ENCODE peak calls at places on chromosomes 1 and 21, in ten cellular contexts. One of them, this sample, is unnamed.

GRCh38 chr1:178632619-178633018 is 92.4 kb upstream of the RALGPS2 start:
- DNase-seq in right lobe of liver: no peak
- DNase-seq in HCT116: no peak
- DNase-seq in heart left ventricle: no peak
- DNase-seq in IMR-90: peak; percentile 72
- DNase-seq in body of pancreas: no peak
- DNase-seq in A549: no peak
- DNase-seq in suprapubic skin: no peak
- DNase-seq in esophagus squamous epithelium: no peak
- DNase-seq in stomach: no peak
- DNase-seq in this sample: no peak

GRCh38 chr1:229068266-229069043 is 202.5 kb upstream of the RAB4A start:
- DNase-seq in right lobe of liver: no peak
- DNase-seq in HCT116: no peak
- DNase-seq in heart left ventricle: peak; percentile 45
- DNase-seq in IMR-90: no peak
- DNase-seq in body of pancreas: no peak
- DNase-seq in A549: peak; percentile 12
- DNase-seq in suprapubic skin: no peak
- DNase-seq in esophagus squamous epithelium: no peak
- DNase-seq in stomach: no peak
- DNase-seq in this sample: peak; percentile 70

GRCh38 chr1:24254783-24255182 is 64.4 kb upstream of the GRHL3 start:
- DNase-seq in right lobe of liver: no peak
- DNase-seq in HCT116: peak; percentile 8
- DNase-seq in heart left ventricle: no peak
- DNase-seq in IMR-90: no peak
- DNase-seq in body of pancreas: no peak
- DNase-seq in A549: peak; percentile 24
- DNase-seq in suprapubic skin: no peak
- DNase-seq in esophagus squamous epithelium: no peak
- DNase-seq in stomach: no peak
- DNase-seq in this sample: no peak

GRCh38 chr21:37384416-37384815 is 17.8 kb downstream of the DYRK1A start:
- DNase-seq in right lobe of liver: no peak
- DNase-seq in HCT116: no peak
- DNase-seq in heart left ventricle: no peak
- DNase-seq in IMR-90: no peak
- DNase-seq in body of pancreas: no peak
- DNase-seq in A549: no peak
- DNase-seq in suprapubic skin: no peak
- DNase-seq in esophagus squamous epithelium: no peak
- DNase-seq in stomach: no peak
- DNase-seq in this sample: no peak

GRCh38 chr21:45639206-45640000 is 4.1 kb upstream of the PCBP3 start:
- DNase-seq in right lobe of liver: no peak
- DNase-seq in HCT116: no peak
- DNase-seq in heart left ventricle: no peak
- DNase-seq in IMR-90: no peak
- DNase-seq in body of pancreas: no peak
- DNase-seq in A549: no peak
- DNase-seq in suprapubic skin: no peak
- DNase-seq in esophagus squamous epithelium: no peak
- DNase-seq in stomach: no peak
- DNase-seq in this sample: no peak

GRCh38 chr1:153929981-153930948 is 7.5 kb upstream of the GATAD2B start:
- DNase-seq in right lobe of liver: no peak
- DNase-seq in HCT116: no peak
- DNase-seq in heart left ventricle: no peak
- DNase-seq in IMR-90: no peak
- DNase-seq in body of pancreas: no peak
- DNase-seq in A549: no peak
- DNase-seq in suprapubic skin: no peak
- DNase-seq in esophagus squamous epithelium: no peak
- DNase-seq in stomach: no peak
- DNase-seq in this sample: no peak

GRCh38 chr1:160308451-160309182 is 23.7 kb upstream of the PEX19 start:
- DNase-seq in right lobe of liver: no peak
- DNase-seq in HCT116: no peak
- DNase-seq in heart left ventricle: no peak
- DNase-seq in IMR-90: no peak
- DNase-seq in body of pancreas: no peak
- DNase-seq in A549: no peak
- DNase-seq in suprapubic skin: no peak
- DNase-seq in esophagus squamous epithelium: no peak
- DNase-seq in stomach: no peak
- DNase-seq in this sample: no peak

GRCh38 chr1:222181191-222181590 is 366.7 kb downstream of the HHIPL2 start:
- DNase-seq in right lobe of liver: no peak
- DNase-seq in HCT116: no peak
- DNase-seq in heart left ventricle: no peak
- DNase-seq in IMR-90: no peak
- DNase-seq in body of pancreas: no peak
- DNase-seq in A549: no peak
- DNase-seq in suprapubic skin: no peak
- DNase-seq in esophagus squamous epithelium: no peak
- DNase-seq in stomach: no peak
- DNase-seq in this sample: no peak

GRCh38 chr21:46322351-46323226 is 1.1 kb downstream of the C21orf58 start:
- DNase-seq in right lobe of liver: peak; percentile 54
- DNase-seq in HCT116: no peak
- DNase-seq in heart left ventricle: no peak
- DNase-seq in IMR-90: peak; percentile 47
- DNase-seq in body of pancreas: no peak
- DNase-seq in A549: peak; percentile 12
- DNase-seq in suprapubic skin: no peak
- DNase-seq in esophagus squamous epithelium: no peak
- DNase-seq in stomach: no peak
- DNase-seq in this sample: no peak

GRCh38 chr1:56788102-56788501 is 31.1 kb downstream of the FYB2 start:
- DNase-seq in right lobe of liver: no peak
- DNase-seq in HCT116: no peak
- DNase-seq in heart left ventricle: no peak
- DNase-seq in IMR-90: no peak
- DNase-seq in body of pancreas: no peak
- DNase-seq in A549: no peak
- DNase-seq in suprapubic skin: no peak
- DNase-seq in esophagus squamous epithelium: no peak
- DNase-seq in stomach: no peak
- DNase-seq in this sample: no peak

GRCh38 chr1:179021873-179022272 is 3.8 kb upstream of the FAM20B start:
- DNase-seq in right lobe of liver: no peak
- DNase-seq in HCT116: no peak
- DNase-seq in heart left ventricle: peak; percentile 47
- DNase-seq in IMR-90: peak; percentile 51
- DNase-seq in body of pancreas: no peak
- DNase-seq in A549: peak; percentile 56
- DNase-seq in suprapubic skin: no peak
- DNase-seq in esophagus squamous epithelium: no peak
- DNase-seq in stomach: no peak
- DNase-seq in this sample: no peak

GRCh38 chr1:102191723-102192122 is 195.0 kb upstream of the OLFM3 start:
- DNase-seq in right lobe of liver: no peak
- DNase-seq in HCT116: peak; percentile 29
- DNase-seq in heart left ventricle: no peak
- DNase-seq in IMR-90: no peak
- DNase-seq in body of pancreas: peak; percentile 37
- DNase-seq in A549: peak; percentile 36
- DNase-seq in suprapubic skin: no peak
- DNase-seq in esophagus squamous epithelium: no peak
- DNase-seq in stomach: no peak
- DNase-seq in this sample: no peak

GRCh38 chr1:61220531-61220930 is 138.2 kb downstream of the NFIA start:
- DNase-seq in right lobe of liver: no peak
- DNase-seq in HCT116: no peak
- DNase-seq in heart left ventricle: no peak
- DNase-seq in IMR-90: no peak
- DNase-seq in body of pancreas: no peak
- DNase-seq in A549: no peak
- DNase-seq in suprapubic skin: no peak
- DNase-seq in esophagus squamous epithelium: no peak
- DNase-seq in stomach: no peak
- DNase-seq in this sample: no peak

GRCh38 chr21:32347887-32348450 is 44.8 kb downstream of the URB1 start:
- DNase-seq in right lobe of liver: peak; percentile 23
- DNase-seq in HCT116: no peak
- DNase-seq in heart left ventricle: no peak
- DNase-seq in IMR-90: no peak
- DNase-seq in body of pancreas: no peak
- DNase-seq in A549: no peak
- DNase-seq in suprapubic skin: peak; percentile 64
- DNase-seq in esophagus squamous epithelium: no peak
- DNase-seq in stomach: no peak
- DNase-seq in this sample: no peak

GRCh38 chr1:16173447-16174260 is 17.8 kb upstream of the EPHA2 start:
- DNase-seq in right lobe of liver: no peak
- DNase-seq in HCT116: peak; percentile 94
- DNase-seq in heart left ventricle: no peak
- DNase-seq in IMR-90: peak; percentile 50
- DNase-seq in body of pancreas: peak; percentile 80
- DNase-seq in A549: peak; percentile 91
- DNase-seq in suprapubic skin: no peak
- DNase-seq in esophagus squamous epithelium: no peak
- DNase-seq in stomach: peak; percentile 84
- DNase-seq in this sample: no peak
- TF ChIP-seq POLR2A in right lobe of liver: no peak
- TF ChIP-seq POLR2A in HCT116: no peak
- TF ChIP-seq POLR2A in heart left ventricle: no peak
- TF ChIP-seq POLR2A in IMR-90: no peak
- TF ChIP-seq POLR2A in body of pancreas: peak; percentile 45
- TF ChIP-seq POLR2A in A549: no peak
- TF ChIP-seq POLR2A in suprapubic skin: no peak
- TF ChIP-seq POLR2A in esophagus squamous epithelium: no peak
- TF ChIP-seq POLR2A in stomach: no peak
- TF ChIP-seq POLR2A in this sample: no peak

GRCh38 chr1:14983277-14983676 is 170.3 kb upstream of the TMEM51 start:
- DNase-seq in right lobe of liver: no peak
- DNase-seq in HCT116: no peak
- DNase-seq in heart left ventricle: no peak
- DNase-seq in IMR-90: no peak
- DNase-seq in body of pancreas: no peak
- DNase-seq in A549: no peak
- DNase-seq in suprapubic skin: no peak
- DNase-seq in esophagus squamous epithelium: no peak
- DNase-seq in stomach: no peak
- DNase-seq in this sample: no peak
- TF ChIP-seq CTCF in right lobe of liver: no peak
- TF ChIP-seq CTCF in HCT116: no peak
- TF ChIP-seq CTCF in heart left ventricle: no peak
- TF ChIP-seq CTCF in IMR-90: no peak
- TF ChIP-seq CTCF in body of pancreas: no peak
- TF ChIP-seq CTCF in A549: no peak
- TF ChIP-seq CTCF in suprapubic skin: no peak
- TF ChIP-seq CTCF in esophagus squamous epithelium: no peak
- TF ChIP-seq CTCF in stomach: no peak
- TF ChIP-seq CTCF in this sample: no peak

DNA sequence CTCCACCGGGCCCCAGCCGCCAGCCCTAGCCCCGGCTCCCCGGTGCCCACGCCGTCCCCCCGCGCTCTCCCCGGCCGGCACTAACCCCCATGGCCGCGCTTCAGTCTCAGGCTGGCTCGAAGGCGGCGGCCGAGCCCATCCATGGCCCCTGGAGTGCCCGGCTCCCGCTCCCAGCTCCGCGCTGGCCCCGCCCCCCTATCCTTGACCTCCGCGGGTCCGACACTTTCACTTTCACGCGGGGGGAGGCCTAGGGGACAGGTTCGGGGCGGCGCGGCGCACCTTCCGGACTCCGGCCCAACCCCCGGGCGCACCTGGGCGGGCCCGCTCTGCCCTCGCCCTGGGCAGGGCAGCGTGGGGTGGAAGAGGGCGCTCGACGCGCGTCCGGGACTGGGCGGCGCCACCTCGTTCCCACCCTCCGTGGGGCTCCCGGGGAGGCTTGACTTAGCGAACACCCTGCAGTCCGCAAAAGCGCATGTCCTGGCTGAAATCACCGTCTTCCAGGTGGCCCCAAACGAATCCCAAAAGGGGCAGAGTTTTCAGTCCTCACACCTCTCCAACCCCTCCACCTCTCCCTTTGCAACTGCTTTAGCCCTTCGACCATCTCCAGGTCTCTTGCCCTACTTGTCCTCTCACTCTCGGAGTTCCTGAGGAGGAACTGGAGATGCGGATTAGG is 3.9 kb upstream of the DENND2D start:
- DNase-seq in right lobe of liver: peak; percentile 88
- DNase-seq in HCT116: peak; percentile 31
- DNase-seq in heart left ventricle: no peak
- DNase-seq in IMR-90: no peak
- DNase-seq in body of pancreas: peak; percentile 75
- DNase-seq in A549: peak; percentile 10
- DNase-seq in suprapubic skin: no peak
- DNase-seq in esophagus squamous epithelium: peak; percentile 37
- DNase-seq in stomach: peak; percentile 83
- DNase-seq in this sample: no peak
- TF ChIP-seq POLR2A in right lobe of liver: peak; percentile 73
- TF ChIP-seq POLR2A in HCT116: no peak
- TF ChIP-seq POLR2A in heart left ventricle: no peak
- TF ChIP-seq POLR2A in IMR-90: no peak
- TF ChIP-seq POLR2A in body of pancreas: peak; percentile 70
- TF ChIP-seq POLR2A in A549: no peak
- TF ChIP-seq POLR2A in suprapubic skin: peak; percentile 48
- TF ChIP-seq POLR2A in esophagus squamous epithelium: no peak
- TF ChIP-seq POLR2A in stomach: peak; percentile 30
- TF ChIP-seq POLR2A in this sample: peak; percentile 23

DNA sequence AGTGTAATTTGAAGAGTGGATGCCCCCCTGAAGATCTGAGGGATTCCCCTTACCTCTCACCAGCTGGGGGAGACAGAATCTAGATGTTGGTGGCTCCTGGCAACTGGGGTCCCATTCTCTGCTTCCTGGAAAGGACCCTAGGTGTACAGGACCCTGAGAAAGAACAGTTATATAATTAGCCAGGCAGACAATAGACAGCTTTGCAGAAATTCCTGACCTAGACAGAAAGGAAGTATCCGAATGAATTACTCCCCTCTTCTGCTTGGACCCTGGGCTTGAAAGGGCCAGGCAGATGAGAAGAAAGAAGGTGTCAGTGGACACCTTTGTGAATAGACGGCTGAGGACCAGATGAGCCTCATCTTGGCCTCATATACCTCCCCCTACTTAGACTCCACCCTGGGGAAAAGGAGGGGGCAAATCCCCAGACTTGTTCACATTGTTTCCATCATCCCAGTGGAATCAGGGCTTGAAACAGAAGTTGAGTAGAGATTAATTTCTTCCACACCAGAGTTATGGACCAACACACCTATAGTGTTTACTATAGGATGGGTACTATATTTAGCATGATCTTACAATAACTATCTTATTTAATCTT is 1.8 kb upstream of the IQGAP3 start:
- DNase-seq in right lobe of liver: no peak
- DNase-seq in HCT116: no peak
- DNase-seq in heart left ventricle: no peak
- DNase-seq in IMR-90: no peak
- DNase-seq in body of pancreas: no peak
- DNase-seq in A549: no peak
- DNase-seq in suprapubic skin: no peak
- DNase-seq in esophagus squamous epithelium: no peak
- DNase-seq in stomach: no peak
- DNase-seq in this sample: peak; percentile 22
- TF ChIP-seq CTCF in right lobe of liver: no peak
- TF ChIP-seq CTCF in HCT116: peak; percentile 5
- TF ChIP-seq CTCF in heart left ventricle: no peak
- TF ChIP-seq CTCF in IMR-90: no peak
- TF ChIP-seq CTCF in body of pancreas: no peak
- TF ChIP-seq CTCF in A549: no peak
- TF ChIP-seq CTCF in suprapubic skin: no peak
- TF ChIP-seq CTCF in esophagus squamous epithelium: no peak
- TF ChIP-seq CTCF in stomach: no peak
- TF ChIP-seq CTCF in this sample: no peak

This sample was measured in sigmoid colon.